ENCODE peak calls at places on chromosome 2, in seven cellular contexts. Q is IMR-90, N is adrenal gland, K is A549, I is heart left ventricle, P is breast epithelium, E is suprapubic skin. S is an unnamed sample.

GRCh38 chr2:62205554-62205953 is 9.6 kb downstream of the B3GNT2 start:
- DNase-seq in Q (no peak), N (no peak), K (no peak), I (no peak), P (no peak), E (no peak), S (no peak)

GRCh38 chr2:45812039-45812500 is 160.6 kb downstream of the PRKCE start:
- DNase-seq in Q (peak), N (no peak), K (no peak), I (no peak), P (no peak), E (peak), S (no peak)

GRCh38 chr2:117481608-117482007 is 332.9 kb upstream of the DDX18 start:
- DNase-seq in Q (no peak), N (no peak), K (no peak), I (no peak), P (no peak), E (no peak), S (no peak)

GRCh38 chr2:218736535-218736934 is 25.9 kb downstream of the TTLL4 start:
- DNase-seq in Q (no peak), N (no peak), K (no peak), I (no peak), P (no peak), E (no peak), S (no peak)

GRCh38 chr2:11305958-11306357 is 38.5 kb downstream of the ROCK2 start:
- DNase-seq in Q (peak), N (no peak), K (no peak), I (no peak), P (no peak), E (no peak), S (no peak)

GRCh38 chr2:126175222-126175621 is 480.7 kb upstream of the GYPC start:
- DNase-seq in Q (no peak), N (no peak), K (no peak), I (no peak), P (no peak), E (no peak), S (no peak)

GRCh38 chr2:31080361-31080760 is 57.9 kb downstream of the GALNT14 start:
- DNase-seq in Q (no peak), N (no peak), K (no peak), I (no peak), P (no peak), E (no peak), S (no peak)

GRCh38 chr2:48755473-48755872 is at the start of gene LHCGR:
- DNase-seq in Q (no peak), N (peak), K (no peak), I (peak), P (no peak), E (no peak), S (no peak)

GRCh38 chr2:222715729-222716128 is 44.3 kb downstream of the MOGAT1 start:
- DNase-seq in Q (no peak), N (no peak), K (no peak), I (no peak), P (no peak), E (no peak), S (no peak)

GRCh38 chr2:8465560-8465959 is 216.3 kb upstream of the ID2 start:
- DNase-seq in Q (no peak), N (no peak), K (no peak), I (no peak), P (no peak), E (peak), S (no peak)

GRCh38 chr2:54423213-54423612 is 32.9 kb upstream of the SPTBN1 start:
- DNase-seq in Q (no peak), N (no peak), K (no peak), I (no peak), P (no peak), E (no peak), S (no peak)

GRCh38 chr2:22281033-22281432 is 1103.9 kb upstream of the KLHL29 start:
- DNase-seq in Q (peak), N (peak), K (no peak), I (peak), P (no peak), E (no peak), S (no peak)

GRCh38 chr2:238895901-238896600 is 48.2 kb downstream of the TWIST2 start:
- DNase-seq in Q (peak), N (peak), K (no peak), I (peak), P (no peak), E (peak), S (no peak)

GRCh38 chr2:109409347-109410020 is 204.3 kb downstream of the SEPTIN10 start:
- DNase-seq in Q (no peak), N (no peak), K (no peak), I (no peak), P (no peak), E (no peak), S (no peak)

GRCh38 chr2:176192351-176192750 is 3.9 kb downstream of the HOXD1 start:
- DNase-seq in Q (no peak), N (no peak), K (no peak), I (no peak), P (no peak), E (no peak), S (no peak)

DNA sequence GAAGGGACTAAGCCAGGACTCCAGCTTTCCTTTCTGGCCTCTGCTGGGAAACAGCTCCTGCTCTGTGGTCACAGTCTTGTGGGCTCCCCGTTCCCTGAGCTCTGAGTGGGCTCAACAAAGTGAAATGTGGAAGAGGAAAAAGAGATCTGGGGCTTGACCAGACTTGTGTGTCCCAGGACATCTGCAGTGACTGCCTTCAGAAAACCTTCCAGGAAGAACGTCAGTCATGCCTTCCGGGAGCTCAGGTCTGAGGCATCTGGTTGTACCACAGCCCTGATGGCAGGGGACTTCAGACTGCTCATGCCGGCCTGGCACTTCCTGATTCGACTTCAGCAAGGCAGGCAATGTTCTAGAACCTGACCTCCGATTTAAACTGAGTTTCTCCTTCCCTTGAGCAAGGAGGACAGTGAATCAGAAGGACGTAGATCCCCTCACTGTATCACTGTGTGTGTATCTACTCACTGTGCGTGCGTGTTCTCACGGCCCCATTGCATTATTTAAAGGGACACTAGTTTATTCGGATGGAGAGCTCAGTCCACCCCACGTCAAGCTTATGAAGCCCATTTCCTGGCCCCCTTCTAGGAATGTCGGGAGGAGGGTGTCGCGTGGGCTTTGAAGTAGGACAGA is 556 bp upstream of the FBLN7 start:
- DNase-seq in Q (peak), N (peak), K (no peak), I (no peak), P (no peak), E (no peak), S (no peak)
- TF ChIP-seq POLR2A in Q (no peak), N (no peak), K (no peak), I (no peak), P (no peak), E (no peak), S (no peak)

DNA sequence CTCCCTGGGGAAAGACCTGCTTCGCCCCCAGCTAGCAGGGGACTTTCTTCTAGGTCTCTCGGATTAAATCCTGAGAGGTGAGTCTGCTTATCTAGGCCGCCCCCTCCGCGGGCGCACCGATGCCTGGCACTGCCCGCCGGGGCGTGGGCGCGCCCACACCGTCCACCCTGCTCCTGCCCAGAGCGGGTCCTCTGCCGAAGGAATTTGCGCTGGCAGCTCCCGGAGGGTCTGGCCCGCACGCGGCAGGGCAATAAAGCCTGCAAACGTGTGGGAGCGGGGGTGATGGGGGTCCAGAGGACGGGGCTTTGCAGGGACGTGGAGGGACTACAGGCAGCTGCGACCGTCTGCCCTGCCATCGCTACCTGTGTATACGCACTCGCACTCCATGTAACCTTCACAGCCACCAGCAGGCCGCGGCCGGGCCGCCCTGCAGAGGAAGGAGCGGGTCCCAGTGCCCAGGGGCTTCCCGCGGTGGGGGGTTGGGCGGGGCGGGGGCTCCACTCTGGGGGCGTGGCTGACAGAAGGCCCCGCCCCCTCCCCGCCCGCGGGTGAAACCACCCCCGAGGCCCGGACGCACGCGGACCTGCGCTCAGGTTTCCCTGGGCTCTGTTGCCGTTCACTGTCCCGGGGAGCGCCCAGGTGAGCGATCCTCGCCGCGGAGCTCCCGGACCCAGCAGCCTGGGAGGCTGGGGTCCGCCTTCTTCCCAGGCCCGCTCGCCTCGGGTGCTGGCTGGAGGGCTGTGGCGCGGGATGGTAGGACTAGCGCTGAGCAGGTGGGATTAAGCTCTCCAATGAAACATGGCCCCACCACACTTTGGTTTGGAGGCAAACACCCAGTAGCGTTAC is 174.5 kb upstream of the HS6ST1 start:
- DNase-seq in Q (no peak), N (no peak), K (no peak), I (peak), P (no peak), E (peak), S (peak)
- H3K4me3 ChIP-seq in Q (no peak), N (no peak), K (no peak), I (no peak), P (no peak), E (no peak), S (no peak)

DNA sequence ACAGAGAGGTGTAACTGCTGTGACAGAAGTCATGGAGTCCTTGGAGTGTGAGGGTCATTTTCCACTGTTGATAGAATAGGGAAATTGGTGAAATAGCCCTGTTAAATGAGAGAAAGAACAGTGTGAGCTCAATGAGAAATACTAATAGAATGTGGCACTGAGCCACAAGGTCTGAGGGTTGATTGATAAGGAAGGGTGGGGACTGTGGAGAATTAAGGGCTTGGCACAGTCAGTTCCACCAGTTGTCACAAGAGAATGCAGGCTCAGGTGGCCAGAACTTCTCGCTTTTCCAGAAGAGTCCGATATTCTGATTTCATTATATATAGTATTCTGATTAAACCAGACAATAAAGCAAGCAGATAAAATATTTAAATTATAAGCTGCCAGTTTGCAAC is 9.1 kb upstream of the IL1RN start:
- DNase-seq in Q (no peak), N (no peak), K (no peak), I (no peak), P (no peak), E (no peak), S (no peak)
- TF ChIP-seq POLR2A in Q (no peak), N (no peak), K (no peak), I (no peak), P (no peak), E (no peak), S (no peak)

GRCh38 chr2:6556755-6557154 is 309.0 kb downstream of the CMPK2 start:
- DNase-seq in Q (peak), N (no peak), K (peak), I (no peak), P (no peak), E (no peak), S (no peak)
- H3K4me3 ChIP-seq in Q (no peak), N (no peak), K (no peak), I (no peak), P (no peak), E (no peak), S (no peak)

DNA sequence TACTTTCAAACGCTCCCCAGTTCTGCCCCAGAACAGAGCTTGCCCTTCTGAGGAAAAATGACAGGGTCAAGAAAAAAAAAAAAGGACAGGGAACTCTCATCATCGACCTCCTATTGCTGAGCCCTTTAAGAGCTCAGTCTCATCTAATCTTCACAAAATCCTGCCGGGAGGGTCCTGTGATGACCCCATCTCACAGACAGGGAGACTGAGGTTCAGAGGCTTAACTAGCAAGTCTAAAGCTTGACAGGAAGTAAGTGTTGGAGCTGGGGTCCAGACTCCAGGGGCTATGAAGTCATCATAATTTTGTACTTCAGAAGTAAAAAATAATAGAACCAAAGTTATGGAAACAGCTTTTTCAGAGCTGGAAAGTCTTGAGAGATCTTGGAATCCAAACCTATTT is 171.1 kb upstream of the MYCN start:
- DNase-seq in Q (no peak), N (no peak), K (no peak), I (no peak), P (no peak), E (no peak), S (no peak)
- TF ChIP-seq POLR2A in Q (no peak), N (no peak), K (no peak), I (no peak), P (no peak), E (no peak), S (no peak)